ENCODE peak calls at places on chromosomes 16 and 17, in six cellular contexts. One of them, this sample, is unnamed.

GRCh38 chr17:55344514-55344997 is 77.1 kb downstream of the MMD start:
- DNase-seq in GM23338: no peak
- DNase-seq in H9: no peak
- DNase-seq in endothelial cell of umbilical vein: no peak
- DNase-seq in A549: no peak
- DNase-seq in PC-9: no peak
- DNase-seq in this sample: no peak

GRCh38 chr16:67101301-67101675 is 8.5 kb upstream of the PHAF1 start:
- DNase-seq in GM23338: no peak
- DNase-seq in H9: no peak
- DNase-seq in endothelial cell of umbilical vein: no peak
- DNase-seq in A549: no peak
- DNase-seq in PC-9: no peak
- DNase-seq in this sample: no peak

GRCh38 chr17:65173284-65173793 is 36.2 kb downstream of the RGS9 start:
- DNase-seq in GM23338: peak; percentile 24
- DNase-seq in H9: peak; percentile 45
- DNase-seq in endothelial cell of umbilical vein: peak; percentile 54
- DNase-seq in A549: peak; percentile 39
- DNase-seq in PC-9: peak; percentile 23
- DNase-seq in this sample: no peak

GRCh38 chr16:54135361-54136275 is 151.0 kb downstream of the IRX3 start:
- DNase-seq in GM23338: no peak
- DNase-seq in H9: no peak
- DNase-seq in endothelial cell of umbilical vein: peak; percentile 51
- DNase-seq in A549: no peak
- DNase-seq in PC-9: no peak
- DNase-seq in this sample: no peak

GRCh38 chr16:56987692-56988091 is 1.7 kb upstream of the NLRC5 start:
- DNase-seq in GM23338: no peak
- DNase-seq in H9: no peak
- DNase-seq in endothelial cell of umbilical vein: no peak
- DNase-seq in A549: no peak
- DNase-seq in PC-9: no peak
- DNase-seq in this sample: no peak

GRCh38 chr17:13562271-13562800 is 39.4 kb downstream of the HS3ST3A1 start:
- DNase-seq in GM23338: no peak
- DNase-seq in H9: no peak
- DNase-seq in endothelial cell of umbilical vein: no peak
- DNase-seq in A549: no peak
- DNase-seq in PC-9: no peak
- DNase-seq in this sample: no peak

GRCh38 chr16:73732143-73732542 is 564.5 kb upstream of the PSMD7 start:
- DNase-seq in GM23338: no peak
- DNase-seq in H9: no peak
- DNase-seq in endothelial cell of umbilical vein: no peak
- DNase-seq in A549: no peak
- DNase-seq in PC-9: no peak
- DNase-seq in this sample: no peak

GRCh38 chr17:51645056-51645455 is 384.7 kb downstream of the UTP18 start:
- DNase-seq in GM23338: no peak
- DNase-seq in H9: no peak
- DNase-seq in endothelial cell of umbilical vein: no peak
- DNase-seq in A549: no peak
- DNase-seq in PC-9: no peak
- DNase-seq in this sample: no peak

GRCh38 chr16:4373909-4374742 is 2.5 kb downstream of the VASN start:
- DNase-seq in GM23338: peak; percentile 79
- DNase-seq in H9: peak; percentile 57
- DNase-seq in endothelial cell of umbilical vein: no peak
- DNase-seq in A549: peak; percentile 36
- DNase-seq in PC-9: peak; percentile 85
- DNase-seq in this sample: no peak

GRCh38 chr16:57145046-57145963 is 40.5 kb downstream of the PSME3IP1 start:
- DNase-seq in GM23338: no peak
- DNase-seq in H9: peak; percentile 27
- DNase-seq in endothelial cell of umbilical vein: peak; percentile 74
- DNase-seq in A549: no peak
- DNase-seq in PC-9: no peak
- DNase-seq in this sample: no peak

GRCh38 chr17:44653384-44653783 is 2.9 kb upstream of the MEIOC start:
- DNase-seq in GM23338: no peak
- DNase-seq in H9: no peak
- DNase-seq in endothelial cell of umbilical vein: no peak
- DNase-seq in A549: no peak
- DNase-seq in PC-9: no peak
- DNase-seq in this sample: no peak

DNA sequence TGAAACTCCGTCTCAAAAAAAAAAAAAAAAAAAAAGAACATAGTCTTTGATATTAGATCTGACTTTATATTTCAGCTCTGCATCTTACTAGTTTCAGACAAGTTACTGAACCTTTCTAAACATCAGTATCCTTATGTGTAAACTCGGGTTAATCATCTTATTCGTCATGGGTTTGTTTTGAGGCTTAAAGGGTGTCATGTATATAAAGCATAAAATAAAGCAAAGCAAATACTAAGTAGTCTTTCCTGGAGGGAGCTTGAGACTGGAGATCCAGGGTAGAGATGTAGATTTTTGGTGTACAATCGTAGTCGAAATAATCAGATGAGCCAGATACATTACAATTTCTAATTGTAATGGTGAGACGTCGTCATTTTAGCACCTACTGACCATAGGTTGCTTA is 7.8 kb downstream of the BCAS3 start:
- DNase-seq in GM23338: no peak
- DNase-seq in H9: no peak
- DNase-seq in endothelial cell of umbilical vein: no peak
- DNase-seq in A549: no peak
- DNase-seq in PC-9: no peak
- DNase-seq in this sample: no peak
- H3K4me2 ChIP-seq in GM23338: no peak overlapping the region
- H3K4me2 ChIP-seq in H9: no peak overlapping the region
- H3K4me2 ChIP-seq in endothelial cell of umbilical vein: no peak overlapping the region
- H3K4me2 ChIP-seq in A549: no peak overlapping the region
- H3K4me2 ChIP-seq in PC-9: no peak overlapping the region
- H3K4me2 ChIP-seq in this sample: no peak overlapping the region

DNA sequence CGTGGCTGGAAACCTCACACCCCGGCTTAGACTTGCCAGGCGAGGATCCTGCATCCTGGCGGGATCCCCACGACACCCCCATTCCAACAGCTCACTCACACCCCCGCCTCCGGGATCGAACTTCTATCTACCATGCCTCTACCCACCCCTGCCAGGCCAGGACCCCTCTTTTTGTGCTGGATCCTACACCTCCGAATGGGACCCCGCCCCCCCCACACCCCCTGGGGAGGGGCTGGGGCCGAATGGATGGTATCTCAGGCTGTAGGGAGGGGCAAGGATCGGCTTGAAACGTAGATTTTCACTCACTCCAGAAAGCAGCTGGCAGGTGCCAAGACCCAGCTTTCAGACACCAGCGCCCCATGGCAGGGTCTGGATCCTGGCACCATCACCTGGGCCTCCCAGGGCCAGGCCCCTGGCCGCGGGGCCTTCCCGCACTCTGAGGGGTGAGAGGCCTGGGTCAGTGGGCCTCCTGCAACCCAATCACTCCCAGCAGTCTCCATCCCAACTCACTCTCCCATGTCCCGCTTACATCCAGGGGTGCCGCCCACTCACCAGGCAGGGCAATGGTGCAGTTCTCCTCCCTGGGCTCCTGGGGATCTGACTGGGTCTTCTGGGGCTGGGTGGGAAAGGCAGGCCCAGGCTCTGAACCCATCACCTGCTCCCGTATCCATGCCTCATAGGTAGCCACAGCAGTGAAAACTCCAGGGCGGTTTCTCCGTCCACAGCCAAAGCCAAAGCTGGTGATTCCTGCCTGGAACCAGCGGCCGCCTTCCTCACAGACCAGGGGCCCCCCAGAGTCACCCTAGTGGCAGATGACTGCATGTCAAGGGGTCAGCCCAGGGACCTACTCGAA is 6.6 kb downstream of the PRSS36 start:
- DNase-seq in GM23338: peak; percentile 56
- DNase-seq in H9: no peak
- DNase-seq in endothelial cell of umbilical vein: no peak
- DNase-seq in A549: no peak
- DNase-seq in PC-9: no peak
- DNase-seq in this sample: no peak
- H3K4me2 ChIP-seq in GM23338: peak overlapping the region; percentile 84
- H3K4me2 ChIP-seq in H9: no peak overlapping the region
- H3K4me2 ChIP-seq in endothelial cell of umbilical vein: no peak overlapping the region
- H3K4me2 ChIP-seq in A549: peak overlapping the region; percentile 98
- H3K4me2 ChIP-seq in PC-9: peak overlapping the region; percentile 78
- H3K4me2 ChIP-seq in this sample: peak overlapping the region; percentile 76

GRCh38 chr16:11032922-11033291 is 88.5 kb downstream of the CLEC16A start:
- DNase-seq in GM23338: peak; percentile 15
- DNase-seq in H9: no peak
- DNase-seq in endothelial cell of umbilical vein: no peak
- DNase-seq in A549: no peak
- DNase-seq in PC-9: no peak
- DNase-seq in this sample: no peak
- H3K4me2 ChIP-seq in GM23338: no peak overlapping the region
- H3K4me2 ChIP-seq in H9: no peak overlapping the region
- H3K4me2 ChIP-seq in endothelial cell of umbilical vein: no peak overlapping the region
- H3K4me2 ChIP-seq in A549: no peak overlapping the region
- H3K4me2 ChIP-seq in PC-9: no peak overlapping the region
- H3K4me2 ChIP-seq in this sample: no peak overlapping the region

DNA sequence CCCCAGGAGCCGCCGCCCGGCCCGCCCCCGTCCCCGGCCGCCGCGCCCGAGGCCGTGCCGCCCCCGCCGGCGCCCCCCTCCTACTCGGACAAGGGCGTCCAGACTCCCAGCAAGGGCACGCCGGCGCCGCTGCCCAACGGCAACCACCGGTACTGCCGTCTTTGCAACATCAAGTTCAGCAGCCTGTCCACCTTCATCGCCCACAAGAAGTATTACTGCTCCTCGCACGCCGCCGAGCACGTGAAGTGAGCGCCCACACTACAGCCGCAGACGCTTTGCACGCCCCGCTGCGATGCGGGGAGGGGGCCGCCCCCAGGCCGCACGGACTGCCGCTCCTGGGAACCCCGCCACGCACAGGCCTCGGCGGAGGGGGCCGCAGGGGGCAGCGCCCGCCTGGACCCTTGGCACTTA is 35.5 kb upstream of the ZC3H18 start:
- DNase-seq in GM23338: peak; percentile 65
- DNase-seq in H9: no peak
- DNase-seq in endothelial cell of umbilical vein: no peak
- DNase-seq in A549: peak; percentile 71
- DNase-seq in PC-9: peak; percentile 52
- DNase-seq in this sample: no peak
- H3K4me2 ChIP-seq in GM23338: peak overlapping the region; percentile 81
- H3K4me2 ChIP-seq in H9: peak overlapping the region; percentile 59
- H3K4me2 ChIP-seq in endothelial cell of umbilical vein: no peak overlapping the region
- H3K4me2 ChIP-seq in A549: peak overlapping the region; percentile 100
- H3K4me2 ChIP-seq in PC-9: peak overlapping the region; percentile 99
- H3K4me2 ChIP-seq in this sample: peak overlapping the region; percentile 54

GRCh38 chr17:77618731-77619130 is 339.8 kb upstream of the TNRC6C start:
- DNase-seq in GM23338: no peak
- DNase-seq in H9: no peak
- DNase-seq in endothelial cell of umbilical vein: no peak
- DNase-seq in A549: no peak
- DNase-seq in PC-9: no peak
- DNase-seq in this sample: no peak

GRCh38 chr17:77615672-77616242 is 342.7 kb upstream of the TNRC6C start:
- DNase-seq in GM23338: no peak
- DNase-seq in H9: no peak
- DNase-seq in endothelial cell of umbilical vein: no peak
- DNase-seq in A549: no peak
- DNase-seq in PC-9: no peak
- DNase-seq in this sample: no peak

GRCh38 chr17:77617516-77617915 is 341.0 kb upstream of the TNRC6C start:
- DNase-seq in GM23338: no peak
- DNase-seq in H9: no peak
- DNase-seq in endothelial cell of umbilical vein: no peak
- DNase-seq in A549: no peak
- DNase-seq in PC-9: no peak
- DNase-seq in this sample: no peak

GRCh38 chr17:77618173-77618572 is 340.3 kb upstream of the TNRC6C start:
- DNase-seq in GM23338: no peak
- DNase-seq in H9: no peak
- DNase-seq in endothelial cell of umbilical vein: no peak
- DNase-seq in A549: no peak
- DNase-seq in PC-9: no peak
- DNase-seq in this sample: no peak

GRCh38 chr17:77616243-77616731 is 342.2 kb upstream of the TNRC6C start:
- DNase-seq in GM23338: no peak
- DNase-seq in H9: no peak
- DNase-seq in endothelial cell of umbilical vein: no peak
- DNase-seq in A549: no peak
- DNase-seq in PC-9: no peak
- DNase-seq in this sample: no peak
- H3K4me2 ChIP-seq in GM23338: no peak overlapping the region
- H3K4me2 ChIP-seq in H9: no peak overlapping the region
- H3K4me2 ChIP-seq in endothelial cell of umbilical vein: no peak overlapping the region
- H3K4me2 ChIP-seq in A549: peak overlapping the region; percentile 69
- H3K4me2 ChIP-seq in PC-9: no peak overlapping the region
- H3K4me2 ChIP-seq in this sample: peak overlapping the region; percentile 73

GRCh38 chr17:80477647-80478478 is 1.5 kb upstream of the NPTX1 start:
- DNase-seq in GM23338: peak; percentile 82
- DNase-seq in H9: peak; percentile 80
- DNase-seq in endothelial cell of umbilical vein: peak; percentile 21
- DNase-seq in A549: peak; percentile 75
- DNase-seq in PC-9: no peak
- DNase-seq in this sample: no peak
- H3K4me2 ChIP-seq in GM23338: peak overlapping the region; percentile 84
- H3K4me2 ChIP-seq in H9: peak overlapping the region; percentile 34
- H3K4me2 ChIP-seq in endothelial cell of umbilical vein: peak overlapping the region; percentile 14
- H3K4me2 ChIP-seq in A549: peak overlapping the region; percentile 95
- H3K4me2 ChIP-seq in PC-9: no peak overlapping the region
- H3K4me2 ChIP-seq in this sample: no peak overlapping the region

GRCh38 chr17:28944862-28945741 is 6.2 kb downstream of the PHF12 start:
- DNase-seq in GM23338: no peak
- DNase-seq in H9: no peak
- DNase-seq in endothelial cell of umbilical vein: no peak
- DNase-seq in A549: no peak
- DNase-seq in PC-9: no peak
- DNase-seq in this sample: no peak
- H3K4me2 ChIP-seq in GM23338: no peak overlapping the region
- H3K4me2 ChIP-seq in H9: no peak overlapping the region
- H3K4me2 ChIP-seq in endothelial cell of umbilical vein: peak overlapping the region; percentile 55
- H3K4me2 ChIP-seq in A549: no peak overlapping the region
- H3K4me2 ChIP-seq in PC-9: no peak overlapping the region
- H3K4me2 ChIP-seq in this sample: no peak overlapping the region

GRCh38 chr17:40067710-40068109 is 4.9 kb downstream of the THRA start:
- DNase-seq in GM23338: no peak
- DNase-seq in H9: peak; percentile 25
- DNase-seq in endothelial cell of umbilical vein: no peak
- DNase-seq in A549: no peak
- DNase-seq in PC-9: no peak
- DNase-seq in this sample: no peak

GRCh38 chr17:40065771-40066510 is 3.2 kb downstream of the THRA start:
- DNase-seq in GM23338: no peak
- DNase-seq in H9: peak; percentile 33
- DNase-seq in endothelial cell of umbilical vein: no peak
- DNase-seq in A549: no peak
- DNase-seq in PC-9: no peak
- DNase-seq in this sample: no peak

GRCh38 chr17:40063034-40063765 is 435 bp downstream of the THRA start:
- DNase-seq in GM23338: peak; percentile 83
- DNase-seq in H9: peak; percentile 83
- DNase-seq in endothelial cell of umbilical vein: peak; percentile 67
- DNase-seq in A549: no peak
- DNase-seq in PC-9: peak; percentile 58
- DNase-seq in this sample: peak; percentile 45

GRCh38 chr17:40063915-40064531 is 1.3 kb downstream of the THRA start:
- DNase-seq in GM23338: no peak
- DNase-seq in H9: peak; percentile 29
- DNase-seq in endothelial cell of umbilical vein: no peak
- DNase-seq in A549: no peak
- DNase-seq in PC-9: no peak
- DNase-seq in this sample: no peak

GRCh38 chr17:40065041-40065770 is 2.4 kb downstream of the THRA start:
- DNase-seq in GM23338: no peak
- DNase-seq in H9: no peak
- DNase-seq in endothelial cell of umbilical vein: peak; percentile 54
- DNase-seq in A549: no peak
- DNase-seq in PC-9: peak; percentile 23
- DNase-seq in this sample: no peak
- H3K4me2 ChIP-seq in GM23338: peak overlapping the region; percentile 89
- H3K4me2 ChIP-seq in H9: peak overlapping the region; percentile 6
- H3K4me2 ChIP-seq in endothelial cell of umbilical vein: peak overlapping the region; percentile 18
- H3K4me2 ChIP-seq in A549: peak overlapping the region; percentile 97
- H3K4me2 ChIP-seq in PC-9: peak overlapping the region; percentile 21
- H3K4me2 ChIP-seq in this sample: no peak overlapping the region